ENCODE peak calls at places on chromosomes 12 and 14, in four cellular contexts. B is GM12878, G is H1, F is K562. J is an unnamed sample.

GRCh38 chr14:69580009-69580577 is 5.4 kb upstream of the CCDC177 start:
- DNase-seq in B (no peak), G (peak; percentile 76), F (peak; percentile 61), J (peak; percentile 40)

GRCh38 chr12:124667671-124668337 is 100.4 kb upstream of the NCOR2 start:
- DNase-seq in B (no peak), G (no peak), F (no peak), J (no peak)

GRCh38 chr12:114226241-114226928 is 179.6 kb downstream of the TBX5 start:
- DNase-seq in B (no peak), G (peak; percentile 52), F (no peak), J (no peak)

GRCh38 chr12:68622250-68622649 is 11.6 kb downstream of the RAP1B start:
- DNase-seq in B (no peak), G (no peak), F (no peak), J (no peak)

GRCh38 chr12:52615912-52616311 is 2.4 kb downstream of the KRT73 start:
- DNase-seq in B (no peak), G (peak; percentile 23), F (no peak), J (no peak)

GRCh38 chr12:29428630-29429029 is 47.7 kb upstream of the ERGIC2 start:
- DNase-seq in B (peak; percentile 34), G (no peak), F (no peak), J (no peak)

GRCh38 chr12:119288559-119288958 is 46.0 kb upstream of the CCDC60 start:
- DNase-seq in B (no peak), G (no peak), F (no peak), J (peak; percentile 78)

GRCh38 chr14:94009767-94010166 is 12.7 kb downstream of the CCDC197 start:
- DNase-seq in B (peak; percentile 25), G (no peak), F (no peak), J (no peak)

GRCh38 chr14:36511981-36512584 is 7.9 kb downstream of the NKX2-1 start:
- DNase-seq in B (no peak), G (no peak), F (no peak), J (no peak)

GRCh38 chr14:36513451-36514277 is 6.4 kb downstream of the NKX2-1 start:
- DNase-seq in B (no peak), G (peak; percentile 80), F (no peak), J (peak; percentile 24)

GRCh38 chr14:36510874-36511273 is 9.2 kb downstream of the NKX2-1 start:
- DNase-seq in B (no peak), G (no peak), F (no peak), J (no peak)

GRCh38 chr14:36513012-36513420 is 7.0 kb downstream of the NKX2-1 start:
- DNase-seq in B (no peak), G (no peak), F (no peak), J (peak; percentile 5)

DNA sequence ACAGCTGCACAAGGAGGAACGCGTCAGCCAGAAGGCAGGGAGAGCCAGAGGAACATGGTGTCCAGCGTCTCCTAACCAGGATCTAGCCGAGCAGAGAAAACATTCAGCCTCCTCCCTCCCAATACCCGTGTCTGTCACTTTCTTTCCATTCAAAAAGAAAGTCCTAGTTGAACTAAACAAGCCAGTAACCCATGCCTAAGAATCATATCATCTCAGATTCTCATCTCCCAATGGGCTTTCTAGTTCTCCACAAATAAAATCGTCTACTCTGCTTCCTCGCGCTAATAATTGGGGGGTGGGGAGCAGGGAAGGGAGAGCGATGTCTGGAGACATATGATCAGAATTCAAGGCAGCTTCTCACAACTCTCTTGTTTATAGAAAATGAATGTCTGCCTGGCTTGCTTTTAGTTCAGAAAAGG is 7.4 kb downstream of the NKX2-1 start:
- DNase-seq in B (no peak), G (no peak), F (no peak), J (peak; percentile 2)
- H3K4me2 ChIP-seq in B (no peak overlapping the region), G (peak overlapping the region; percentile 50), F (no peak overlapping the region), J (no peak overlapping the region)

DNA sequence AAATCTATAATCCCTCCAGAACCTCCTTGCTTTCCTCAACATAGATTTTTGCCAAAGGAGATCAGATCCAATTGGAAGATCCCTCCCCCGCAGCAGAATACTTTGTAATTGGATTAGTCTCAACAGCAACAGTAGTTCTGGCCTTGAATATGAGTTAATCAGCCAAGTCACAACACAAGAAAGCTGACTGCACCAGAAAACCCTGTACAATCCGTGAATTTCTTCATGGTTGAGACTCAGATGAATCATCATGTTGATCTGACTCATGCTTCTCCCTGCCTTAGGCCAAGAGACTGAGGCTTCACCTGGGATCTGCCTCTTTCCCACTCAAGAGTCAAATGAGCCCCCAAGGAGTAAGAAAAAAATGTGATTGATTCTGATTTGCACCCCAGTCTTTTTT is 3.0 kb upstream of the METTL17 start:
- DNase-seq in B (no peak), G (no peak), F (peak; percentile 19), J (no peak)
- TF ChIP-seq NRF1 in B (no peak), G (no peak), F (no peak), J (no peak)

GRCh38 chr12:9642606-9643270 is 26.8 kb upstream of the CLEC2D start:
- DNase-seq in B (no peak), G (no peak), F (no peak), J (no peak)

GRCh38 chr12:9649532-9649940 is 20.0 kb upstream of the CLEC2D start:
- DNase-seq in B (peak; percentile 59), G (no peak), F (no peak), J (no peak)

GRCh38 chr12:9648701-9649531 is 20.6 kb upstream of the CLEC2D start:
- DNase-seq in B (no peak), G (no peak), F (no peak), J (no peak)

GRCh38 chr12:9647825-9648700 is 21.4 kb upstream of the CLEC2D start:
- DNase-seq in B (peak; percentile 89), G (peak; percentile 80), F (peak; percentile 89), J (peak; percentile 86)

DNA sequence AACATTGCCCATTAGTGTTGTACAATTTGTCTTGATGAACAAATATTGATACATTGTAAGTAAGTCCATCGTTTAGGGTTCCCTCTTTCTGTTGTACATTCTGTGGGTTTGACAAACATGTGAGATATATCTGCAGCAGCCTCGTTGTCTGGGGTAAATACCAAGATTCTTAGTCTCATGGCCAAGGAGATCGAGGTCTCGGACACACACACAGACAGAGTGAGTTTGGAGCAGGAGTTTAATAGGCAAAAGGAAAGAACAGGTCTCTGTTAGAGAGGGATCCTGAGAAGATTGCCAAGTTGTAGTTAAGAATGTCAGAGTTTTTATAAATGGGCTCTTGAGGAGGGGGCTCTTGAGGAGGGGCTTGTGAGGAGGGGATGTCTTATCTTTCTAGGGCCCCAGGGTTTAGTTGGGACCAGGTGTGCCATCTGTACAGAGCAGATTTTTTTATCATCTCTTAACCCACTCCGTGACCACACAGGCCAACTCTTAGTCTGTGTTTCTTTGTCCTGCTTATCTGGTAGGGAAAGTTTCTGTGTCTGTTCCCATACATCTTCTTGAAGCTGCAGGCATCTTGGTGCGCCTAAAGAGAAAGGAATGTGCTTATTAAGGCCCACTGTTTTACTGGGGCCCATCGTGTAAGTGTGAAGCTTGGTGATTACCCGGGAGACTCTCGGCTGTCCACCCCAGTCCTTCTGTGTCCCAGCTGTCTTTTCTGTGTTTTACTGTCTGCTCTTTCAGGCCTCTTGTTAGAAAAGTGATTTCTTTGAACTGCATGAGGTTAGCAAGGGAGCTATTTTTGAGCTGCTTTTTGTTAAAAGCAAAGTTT is 22.5 kb upstream of the CLEC2D start:
- DNase-seq in B (no peak), G (no peak), F (peak; percentile 22), J (no peak)
- H3K4me3 ChIP-seq in B (peak overlapping the region; percentile 79), G (peak overlapping the region; percentile 79), F (peak overlapping the region; percentile 57), J (peak overlapping the region; percentile 88)

GRCh38 chr12:30796508-30796780 is 41.7 kb upstream of the CAPRIN2 start:
- DNase-seq in B (no peak), G (no peak), F (peak; percentile 36), J (no peak)
- H3K4me2 ChIP-seq in B (peak overlapping the region; percentile 57), G (peak overlapping the region; percentile 77), F (peak overlapping the region; percentile 69), J (peak overlapping the region; percentile 98)

J was measured in SK-N-SH.